ENCODE peak calls at places on chromosomes 1 and 21, in eight cellular contexts. One of them, this sample, is unnamed.

GRCh38 chr21:41766883-41767605 is at the start of gene RIPK4:
- DNase-seq in right cardiac atrium: peak; percentile 66
- DNase-seq in SK-N-DZ: no peak
- DNase-seq in T-helper 2 cell: peak; percentile 54
- DNase-seq in 8988T: peak; percentile 84
- DNase-seq in neural crest cell: no peak
- DNase-seq in occipital lobe: no peak
- DNase-seq in fibroblast of the aortic adventitia: peak; percentile 13
- DNase-seq in this sample: peak; percentile 61

GRCh38 chr1:153779781-153780541 is 4.8 kb downstream of the SLC27A3 start:
- DNase-seq in right cardiac atrium: peak; percentile 83
- DNase-seq in SK-N-DZ: no peak
- DNase-seq in T-helper 2 cell: no peak
- DNase-seq in 8988T: no peak
- DNase-seq in neural crest cell: no peak
- DNase-seq in occipital lobe: no peak
- DNase-seq in fibroblast of the aortic adventitia: no peak
- DNase-seq in this sample: no peak

GRCh38 chr1:153533689-153534201 is 2.0 kb downstream of the S100A6 start:
- DNase-seq in right cardiac atrium: peak; percentile 78
- DNase-seq in SK-N-DZ: no peak
- DNase-seq in T-helper 2 cell: no peak
- DNase-seq in 8988T: peak; percentile 48
- DNase-seq in neural crest cell: no peak
- DNase-seq in occipital lobe: peak; percentile 31
- DNase-seq in fibroblast of the aortic adventitia: peak; percentile 87
- DNase-seq in this sample: peak; percentile 75

GRCh38 chr1:207911983-207912760 is 1.2 kb upstream of the CD34 start:
- DNase-seq in right cardiac atrium: no peak
- DNase-seq in SK-N-DZ: no peak
- DNase-seq in T-helper 2 cell: no peak
- DNase-seq in 8988T: no peak
- DNase-seq in neural crest cell: no peak
- DNase-seq in occipital lobe: no peak
- DNase-seq in fibroblast of the aortic adventitia: no peak
- DNase-seq in this sample: peak; percentile 15

GRCh38 chr1:31769720-31770390 is 5.7 kb upstream of the ADGRB2 start:
- DNase-seq in right cardiac atrium: peak; percentile 83
- DNase-seq in SK-N-DZ: peak; percentile 32
- DNase-seq in T-helper 2 cell: no peak
- DNase-seq in 8988T: no peak
- DNase-seq in neural crest cell: no peak
- DNase-seq in occipital lobe: no peak
- DNase-seq in fibroblast of the aortic adventitia: no peak
- DNase-seq in this sample: no peak

GRCh38 chr1:81801032-81801833 is 499 bp downstream of the ADGRL2 start:
- DNase-seq in right cardiac atrium: peak; percentile 87
- DNase-seq in SK-N-DZ: peak; percentile 91
- DNase-seq in T-helper 2 cell: no peak
- DNase-seq in 8988T: peak; percentile 42
- DNase-seq in neural crest cell: peak; percentile 70
- DNase-seq in occipital lobe: peak; percentile 67
- DNase-seq in fibroblast of the aortic adventitia: peak; percentile 96
- DNase-seq in this sample: peak; percentile 93

GRCh38 chr21:27674037-27674436 is 707.1 kb upstream of the ADAMTS5 start:
- DNase-seq in right cardiac atrium: no peak
- DNase-seq in SK-N-DZ: no peak
- DNase-seq in T-helper 2 cell: no peak
- DNase-seq in 8988T: no peak
- DNase-seq in neural crest cell: no peak
- DNase-seq in occipital lobe: no peak
- DNase-seq in fibroblast of the aortic adventitia: peak; percentile 93
- DNase-seq in this sample: peak; percentile 67

GRCh38 chr1:1433804-1434130 is 1.7 kb upstream of the VWA1 start:
- DNase-seq in right cardiac atrium: peak; percentile 80
- DNase-seq in SK-N-DZ: no peak
- DNase-seq in T-helper 2 cell: no peak
- DNase-seq in 8988T: peak; percentile 61
- DNase-seq in neural crest cell: peak; percentile 43
- DNase-seq in occipital lobe: no peak
- DNase-seq in fibroblast of the aortic adventitia: peak; percentile 28
- DNase-seq in this sample: no peak

GRCh38 chr1:8858112-8858668 is 20.3 kb downstream of the ENO1 start:
- DNase-seq in right cardiac atrium: no peak
- DNase-seq in SK-N-DZ: no peak
- DNase-seq in T-helper 2 cell: no peak
- DNase-seq in 8988T: no peak
- DNase-seq in neural crest cell: no peak
- DNase-seq in occipital lobe: no peak
- DNase-seq in fibroblast of the aortic adventitia: peak; percentile 87
- DNase-seq in this sample: peak; percentile 82

GRCh38 chr21:32878654-32879053 is 107.1 kb upstream of the PAXBP1 start:
- DNase-seq in right cardiac atrium: no peak
- DNase-seq in SK-N-DZ: no peak
- DNase-seq in T-helper 2 cell: no peak
- DNase-seq in 8988T: no peak
- DNase-seq in neural crest cell: no peak
- DNase-seq in occipital lobe: no peak
- DNase-seq in fibroblast of the aortic adventitia: no peak
- DNase-seq in this sample: no peak

GRCh38 chr1:218813247-218813646 is 360.4 kb upstream of the LYPLAL1 start:
- DNase-seq in right cardiac atrium: no peak
- DNase-seq in SK-N-DZ: no peak
- DNase-seq in T-helper 2 cell: no peak
- DNase-seq in 8988T: no peak
- DNase-seq in neural crest cell: no peak
- DNase-seq in occipital lobe: no peak
- DNase-seq in fibroblast of the aortic adventitia: peak; percentile 51
- DNase-seq in this sample: peak; percentile 15

GRCh38 chr1:218332416-218332815 is 12.7 kb upstream of the TGFB2 start:
- DNase-seq in right cardiac atrium: no peak
- DNase-seq in SK-N-DZ: no peak
- DNase-seq in T-helper 2 cell: no peak
- DNase-seq in 8988T: no peak
- DNase-seq in neural crest cell: no peak
- DNase-seq in occipital lobe: no peak
- DNase-seq in fibroblast of the aortic adventitia: no peak
- DNase-seq in this sample: no peak

GRCh38 chr21:22395965-22396364 is 1397.8 kb downstream of the NCAM2 start:
- DNase-seq in right cardiac atrium: no peak
- DNase-seq in SK-N-DZ: no peak
- DNase-seq in T-helper 2 cell: no peak
- DNase-seq in 8988T: no peak
- DNase-seq in neural crest cell: no peak
- DNase-seq in occipital lobe: no peak
- DNase-seq in fibroblast of the aortic adventitia: no peak
- DNase-seq in this sample: no peak

GRCh38 chr1:244100691-244101453 is 49.8 kb downstream of the ZBTB18 start:
- DNase-seq in right cardiac atrium: no peak
- DNase-seq in SK-N-DZ: peak; percentile 54
- DNase-seq in T-helper 2 cell: no peak
- DNase-seq in 8988T: no peak
- DNase-seq in neural crest cell: no peak
- DNase-seq in occipital lobe: no peak
- DNase-seq in fibroblast of the aortic adventitia: no peak
- DNase-seq in this sample: no peak

GRCh38 chr1:29481031-29481430 is 244.7 kb downstream of the PTPRU start:
- DNase-seq in right cardiac atrium: no peak
- DNase-seq in SK-N-DZ: no peak
- DNase-seq in T-helper 2 cell: no peak
- DNase-seq in 8988T: no peak
- DNase-seq in neural crest cell: no peak
- DNase-seq in occipital lobe: no peak
- DNase-seq in fibroblast of the aortic adventitia: no peak
- DNase-seq in this sample: no peak

GRCh38 chr1:64974288-64974825 is 8.0 kb upstream of the JAK1 start:
- DNase-seq in right cardiac atrium: no peak
- DNase-seq in SK-N-DZ: no peak
- DNase-seq in T-helper 2 cell: no peak
- DNase-seq in 8988T: no peak
- DNase-seq in neural crest cell: no peak
- DNase-seq in occipital lobe: no peak
- DNase-seq in fibroblast of the aortic adventitia: no peak
- DNase-seq in this sample: no peak

GRCh38 chr1:173056355-173056754 is 5.6 kb upstream of the TNFSF18 start:
- DNase-seq in right cardiac atrium: no peak
- DNase-seq in SK-N-DZ: no peak
- DNase-seq in T-helper 2 cell: no peak
- DNase-seq in 8988T: no peak
- DNase-seq in neural crest cell: no peak
- DNase-seq in occipital lobe: no peak
- DNase-seq in fibroblast of the aortic adventitia: no peak
- DNase-seq in this sample: no peak

GRCh38 chr1:204093421-204093717 is 20.5 kb downstream of the SOX13 start:
- DNase-seq in right cardiac atrium: no peak
- DNase-seq in SK-N-DZ: no peak
- DNase-seq in T-helper 2 cell: no peak
- DNase-seq in 8988T: no peak
- DNase-seq in neural crest cell: no peak
- DNase-seq in occipital lobe: no peak
- DNase-seq in fibroblast of the aortic adventitia: no peak
- DNase-seq in this sample: no peak

GRCh38 chr1:172662464-172663109 is 3.7 kb downstream of the FASLG start:
- DNase-seq in right cardiac atrium: peak; percentile 74
- DNase-seq in SK-N-DZ: no peak
- DNase-seq in T-helper 2 cell: peak; percentile 65
- DNase-seq in 8988T: peak; percentile 23
- DNase-seq in neural crest cell: no peak
- DNase-seq in occipital lobe: no peak
- DNase-seq in fibroblast of the aortic adventitia: no peak
- DNase-seq in this sample: peak; percentile 52

GRCh38 chr1:236129315-236129714 is 13.0 kb upstream of the GPR137B start:
- DNase-seq in right cardiac atrium: no peak
- DNase-seq in SK-N-DZ: no peak
- DNase-seq in T-helper 2 cell: no peak
- DNase-seq in 8988T: no peak
- DNase-seq in neural crest cell: peak; percentile 25
- DNase-seq in occipital lobe: no peak
- DNase-seq in fibroblast of the aortic adventitia: no peak
- DNase-seq in this sample: no peak

GRCh38 chr21:37564924-37565529 is 198.5 kb downstream of the DYRK1A start:
- DNase-seq in right cardiac atrium: peak; percentile 35
- DNase-seq in SK-N-DZ: no peak
- DNase-seq in T-helper 2 cell: no peak
- DNase-seq in 8988T: no peak
- DNase-seq in neural crest cell: no peak
- DNase-seq in occipital lobe: no peak
- DNase-seq in fibroblast of the aortic adventitia: no peak
- DNase-seq in this sample: no peak

GRCh38 chr1:206544562-206545257 is 37.4 kb downstream of the RASSF5 start:
- DNase-seq in right cardiac atrium: peak; percentile 89
- DNase-seq in SK-N-DZ: peak; percentile 59
- DNase-seq in T-helper 2 cell: peak; percentile 73
- DNase-seq in 8988T: peak; percentile 72
- DNase-seq in neural crest cell: peak; percentile 90
- DNase-seq in occipital lobe: peak; percentile 58
- DNase-seq in fibroblast of the aortic adventitia: peak; percentile 45
- DNase-seq in this sample: peak; percentile 79

GRCh38 chr1:46673749-46674182 is 2.1 kb downstream of the TEX38 start:
- DNase-seq in right cardiac atrium: no peak
- DNase-seq in SK-N-DZ: no peak
- DNase-seq in T-helper 2 cell: no peak
- DNase-seq in 8988T: no peak
- DNase-seq in neural crest cell: no peak
- DNase-seq in occipital lobe: no peak
- DNase-seq in fibroblast of the aortic adventitia: no peak
- DNase-seq in this sample: peak; percentile 34

GRCh38 chr1:98388431-98388830 is 273.1 kb upstream of the SNX7 start:
- DNase-seq in right cardiac atrium: no peak
- DNase-seq in SK-N-DZ: no peak
- DNase-seq in T-helper 2 cell: no peak
- DNase-seq in 8988T: no peak
- DNase-seq in neural crest cell: no peak
- DNase-seq in occipital lobe: no peak
- DNase-seq in fibroblast of the aortic adventitia: peak; percentile 80
- DNase-seq in this sample: peak; percentile 44

GRCh38 chr1:2193514-2194251 is 889 bp downstream of the FAAP20 start:
- DNase-seq in right cardiac atrium: no peak
- DNase-seq in SK-N-DZ: no peak
- DNase-seq in T-helper 2 cell: no peak
- DNase-seq in 8988T: no peak
- DNase-seq in neural crest cell: no peak
- DNase-seq in occipital lobe: no peak
- DNase-seq in fibroblast of the aortic adventitia: no peak
- DNase-seq in this sample: no peak

GRCh38 chr1:6334261-6334993 is 59.1 kb downstream of the ACOT7 start:
- DNase-seq in right cardiac atrium: peak; percentile 29
- DNase-seq in SK-N-DZ: no peak
- DNase-seq in T-helper 2 cell: no peak
- DNase-seq in 8988T: no peak
- DNase-seq in neural crest cell: no peak
- DNase-seq in occipital lobe: no peak
- DNase-seq in fibroblast of the aortic adventitia: no peak
- DNase-seq in this sample: no peak

GRCh38 chr1:165383067-165383466 is 26.6 kb upstream of the LMX1A start:
- DNase-seq in right cardiac atrium: peak; percentile 70
- DNase-seq in SK-N-DZ: no peak
- DNase-seq in T-helper 2 cell: no peak
- DNase-seq in 8988T: no peak
- DNase-seq in neural crest cell: no peak
- DNase-seq in occipital lobe: peak; percentile 23
- DNase-seq in fibroblast of the aortic adventitia: peak; percentile 98
- DNase-seq in this sample: peak; percentile 17

GRCh38 chr1:29420196-29420595 is 183.9 kb downstream of the PTPRU start:
- DNase-seq in right cardiac atrium: no peak
- DNase-seq in SK-N-DZ: no peak
- DNase-seq in T-helper 2 cell: no peak
- DNase-seq in 8988T: no peak
- DNase-seq in neural crest cell: no peak
- DNase-seq in occipital lobe: no peak
- DNase-seq in fibroblast of the aortic adventitia: no peak
- DNase-seq in this sample: no peak

GRCh38 chr1:72284398-72285073 is 2.2 kb upstream of the NEGR1 start:
- DNase-seq in right cardiac atrium: peak; percentile 80
- DNase-seq in SK-N-DZ: peak; percentile 76
- DNase-seq in T-helper 2 cell: no peak
- DNase-seq in 8988T: no peak
- DNase-seq in neural crest cell: peak; percentile 28
- DNase-seq in occipital lobe: peak; percentile 30
- DNase-seq in fibroblast of the aortic adventitia: peak; percentile 92
- DNase-seq in this sample: peak; percentile 91